ENCODE peak calls at places on chromosomes 5 and 9, in six cellular contexts. One of them, this sample, is unnamed.

GRCh38 chr5:135353952-135354721 is 44.9 kb downstream of the MACROH2A1 start:
- DNase-seq in AG04449: peak; percentile 91
- DNase-seq in NCI-H345: no peak
- DNase-seq in brain microvascular endothelial cell: peak; percentile 76
- DNase-seq in memory B cell: no peak
- DNase-seq in HCEC 1CT: peak; percentile 90
- DNase-seq in this sample: no peak

GRCh38 chr9:95880011-95880690 is 4.7 kb downstream of the ERCC6L2 start:
- DNase-seq in AG04449: peak; percentile 28
- DNase-seq in NCI-H345: no peak
- DNase-seq in brain microvascular endothelial cell: peak; percentile 74
- DNase-seq in memory B cell: no peak
- DNase-seq in HCEC 1CT: peak; percentile 82
- DNase-seq in this sample: no peak

GRCh38 chr9:94746541-94747505 is 20.3 kb downstream of the AOPEP start:
- DNase-seq in AG04449: no peak
- DNase-seq in NCI-H345: no peak
- DNase-seq in brain microvascular endothelial cell: no peak
- DNase-seq in memory B cell: no peak
- DNase-seq in HCEC 1CT: no peak
- DNase-seq in this sample: no peak

GRCh38 chr5:59423021-59423420 is 470.5 kb downstream of the PDE4D start:
- DNase-seq in AG04449: peak; percentile 5
- DNase-seq in NCI-H345: peak; percentile 20
- DNase-seq in brain microvascular endothelial cell: peak; percentile 64
- DNase-seq in memory B cell: no peak
- DNase-seq in HCEC 1CT: peak; percentile 18
- DNase-seq in this sample: no peak

GRCh38 chr9:129328357-129329103 is 150.5 kb upstream of the IER5L start:
- DNase-seq in AG04449: no peak
- DNase-seq in NCI-H345: no peak
- DNase-seq in brain microvascular endothelial cell: no peak
- DNase-seq in memory B cell: no peak
- DNase-seq in HCEC 1CT: no peak
- DNase-seq in this sample: no peak

GRCh38 chr9:116095403-116095802 is 58.2 kb upstream of the PAPPA start:
- DNase-seq in AG04449: no peak
- DNase-seq in NCI-H345: no peak
- DNase-seq in brain microvascular endothelial cell: no peak
- DNase-seq in memory B cell: no peak
- DNase-seq in HCEC 1CT: no peak
- DNase-seq in this sample: no peak

GRCh38 chr9:341634-342421 is 127.2 kb downstream of the DOCK8 start:
- DNase-seq in AG04449: no peak
- DNase-seq in NCI-H345: no peak
- DNase-seq in brain microvascular endothelial cell: no peak
- DNase-seq in memory B cell: no peak
- DNase-seq in HCEC 1CT: no peak
- DNase-seq in this sample: no peak

GRCh38 chr5:66757219-66757833 is 161.1 kb downstream of the MAST4 start:
- DNase-seq in AG04449: peak; percentile 5
- DNase-seq in NCI-H345: peak; percentile 67
- DNase-seq in brain microvascular endothelial cell: peak; percentile 69
- DNase-seq in memory B cell: peak; percentile 29
- DNase-seq in HCEC 1CT: peak; percentile 31
- DNase-seq in this sample: no peak

GRCh38 chr5:115072266-115073056 is 97.2 kb downstream of the TRIM36 start:
- DNase-seq in AG04449: no peak
- DNase-seq in NCI-H345: no peak
- DNase-seq in brain microvascular endothelial cell: no peak
- DNase-seq in memory B cell: no peak
- DNase-seq in HCEC 1CT: no peak
- DNase-seq in this sample: no peak

GRCh38 chr5:396715-397032 is 46.3 kb upstream of the EXOC3 start:
- DNase-seq in AG04449: no peak
- DNase-seq in NCI-H345: no peak
- DNase-seq in brain microvascular endothelial cell: no peak
- DNase-seq in memory B cell: no peak
- DNase-seq in HCEC 1CT: no peak
- DNase-seq in this sample: no peak

GRCh38 chr5:179166171-179166885 is 106.2 kb downstream of the ZNF354C start:
- DNase-seq in AG04449: no peak
- DNase-seq in NCI-H345: no peak
- DNase-seq in brain microvascular endothelial cell: no peak
- DNase-seq in memory B cell: no peak
- DNase-seq in HCEC 1CT: no peak
- DNase-seq in this sample: no peak

GRCh38 chr5:67799732-67800234 is 415.8 kb upstream of the PIK3R1 start:
- DNase-seq in AG04449: no peak
- DNase-seq in NCI-H345: no peak
- DNase-seq in brain microvascular endothelial cell: peak; percentile 44
- DNase-seq in memory B cell: no peak
- DNase-seq in HCEC 1CT: peak; percentile 46
- DNase-seq in this sample: no peak

GRCh38 chr5:15806613-15807012 is 306.6 kb downstream of the FBXL7 start:
- DNase-seq in AG04449: no peak
- DNase-seq in NCI-H345: no peak
- DNase-seq in brain microvascular endothelial cell: no peak
- DNase-seq in memory B cell: no peak
- DNase-seq in HCEC 1CT: no peak
- DNase-seq in this sample: no peak

GRCh38 chr5:58021476-58021875 is 438.4 kb downstream of the PLK2 start:
- DNase-seq in AG04449: no peak
- DNase-seq in NCI-H345: no peak
- DNase-seq in brain microvascular endothelial cell: no peak
- DNase-seq in memory B cell: no peak
- DNase-seq in HCEC 1CT: no peak
- DNase-seq in this sample: no peak

GRCh38 chr5:43603535-43604363 is 769 bp downstream of the NNT start:
- DNase-seq in AG04449: no peak
- DNase-seq in NCI-H345: peak; percentile 80
- DNase-seq in brain microvascular endothelial cell: peak; percentile 12
- DNase-seq in memory B cell: peak; percentile 54
- DNase-seq in HCEC 1CT: peak; percentile 9
- DNase-seq in this sample: peak; percentile 32

GRCh38 chr5:37539459-37539858 is 160.3 kb downstream of the WDR70 start:
- DNase-seq in AG04449: no peak
- DNase-seq in NCI-H345: no peak
- DNase-seq in brain microvascular endothelial cell: no peak
- DNase-seq in memory B cell: no peak
- DNase-seq in HCEC 1CT: no peak
- DNase-seq in this sample: no peak

GRCh38 chr5:108560581-108560980 is 178.7 kb upstream of the FBXL17 start:
- DNase-seq in AG04449: peak; percentile 98
- DNase-seq in NCI-H345: no peak
- DNase-seq in brain microvascular endothelial cell: peak; percentile 38
- DNase-seq in memory B cell: no peak
- DNase-seq in HCEC 1CT: peak; percentile 68
- DNase-seq in this sample: no peak

GRCh38 chr5:139193928-139194327 is 4.2 kb downstream of the SIL1 start:
- DNase-seq in AG04449: no peak
- DNase-seq in NCI-H345: no peak
- DNase-seq in brain microvascular endothelial cell: no peak
- DNase-seq in memory B cell: no peak
- DNase-seq in HCEC 1CT: no peak
- DNase-seq in this sample: no peak

This sample was measured in GM18507.